ENCODE peak calls at places on chromosome 5, in eight cellular contexts. H is NCI-H1105 treated with DMSO at 0.1 percent for 48 hours, F is neuronal stem cell, L is activated T-cell treated with anti-CD3 and anti-CD28 coated beads for 1 hour, C is endothelial cell, V is non-pigmented ciliary epithelial cell, W is amniotic epithelial cell, R is ELR. I is an unnamed sample.

GRCh38 chr5:142186821-142187594 is 78.4 kb downstream of the NDFIP1 start:
- DNase-seq in W (peak; percentile 62), R (no peak), F (no peak), H (no peak), V (no peak), L (no peak), C (no peak), I (no peak)

GRCh38 chr5:132020568-132021339 is 9.3 kb upstream of the ACSL6 start:
- DNase-seq in H (no peak), F (no peak), L (no peak), C (no peak), W (no peak), R (peak; percentile 52), V (no peak), I (no peak)

GRCh38 chr5:87300176-87300575 is 32.5 kb downstream of the RASA1 start:
- DNase-seq in W (no peak), L (no peak), F (no peak), V (no peak), H (no peak), R (peak; percentile 47), C (no peak), I (no peak)

GRCh38 chr5:8150791-8151190 is 281.8 kb downstream of the MTRR start:
- DNase-seq in C (no peak), L (no peak), H (no peak), W (no peak), R (no peak), V (no peak), F (no peak), I (no peak)

GRCh38 chr5:98904786-98905185 is 24.0 kb downstream of the CHD1 start:
- DNase-seq in H (no peak), W (peak; percentile 42), L (no peak), R (peak; percentile 86), F (no peak), C (no peak), V (no peak), I (no peak)

GRCh38 chr5:166382031-166382430 is 1909.4 kb upstream of the WWC1 start:
- DNase-seq in L (no peak), C (no peak), F (no peak), H (no peak), V (no peak), W (no peak), R (no peak), I (peak; percentile 34)

GRCh38 chr5:72390836-72391235 is 70.7 kb downstream of the PTCD2 start:
- DNase-seq in V (no peak), C (no peak), L (no peak), R (no peak), W (no peak), H (no peak), F (no peak), I (no peak)

GRCh38 chr5:137867664-137868063 is at the start of gene MYOT:
- DNase-seq in F (no peak), L (no peak), H (no peak), V (no peak), W (no peak), R (no peak), C (no peak), I (no peak)

GRCh38 chr5:109823597-109823996 is 133.9 kb downstream of the MAN2A1 start:
- DNase-seq in L (no peak), F (no peak), C (no peak), R (peak; percentile 92), H (no peak), V (peak; percentile 69), W (peak; percentile 74), I (no peak)

GRCh38 chr5:68015381-68015780 is 200.2 kb upstream of the PIK3R1 start:
- DNase-seq in H (no peak), C (no peak), F (no peak), W (no peak), L (no peak), V (no peak), R (no peak), I (no peak)

GRCh38 chr5:113221294-113222176 is 213.3 kb downstream of the TSSK1B start:
- DNase-seq in V (no peak), W (peak; percentile 37), F (no peak), L (no peak), R (no peak), H (no peak), C (no peak), I (no peak)

GRCh38 chr5:73280821-73281746 is 108.1 kb downstream of the TMEM174 start:
- DNase-seq in W (peak; percentile 80), H (peak; percentile 86), F (no peak), V (no peak), R (peak; percentile 56), C (no peak), L (no peak), I (no peak)

GRCh38 chr5:142364251-142365145 is 39.7 kb upstream of the SPRY4 start:
- DNase-seq in R (no peak), V (no peak), H (peak; percentile 72), L (no peak), C (no peak), F (no peak), W (no peak), I (no peak)

GRCh38 chr5:121890297-121890858 is 38.7 kb downstream of the FTMT start:
- DNase-seq in W (no peak), L (no peak), V (no peak), H (no peak), C (no peak), F (no peak), R (no peak), I (no peak)

GRCh38 chr5:51860532-51861018 is 477.3 kb downstream of the ISL1 start:
- DNase-seq in V (no peak), R (peak; percentile 20), F (no peak), L (no peak), H (no peak), C (no peak), W (no peak), I (peak; percentile 7)

GRCh38 chr5:134436523-134437339 is 25.1 kb upstream of the CDKN2AIPNL start:
- DNase-seq in R (peak; percentile 93), W (peak; percentile 80), L (peak; percentile 11), H (peak; percentile 38), C (peak; percentile 10), F (no peak), V (peak; percentile 71), I (peak; percentile 54)

GRCh38 chr5:76622973-76623596 is at the start of gene F2RL2:
- DNase-seq in V (peak; percentile 80), L (no peak), C (peak; percentile 61), F (peak; percentile 33), W (peak; percentile 62), H (no peak), R (peak; percentile 93), I (peak; percentile 21)

GRCh38 chr5:175895701-175896102 is 24.3 kb downstream of the CPLX2 start:
- DNase-seq in R (no peak), L (peak; percentile 15), W (no peak), C (no peak), F (no peak), V (no peak), H (no peak), I (no peak)

GRCh38 chr5:151055336-151055735 is 25.5 kb downstream of the TNIP1 start:
- DNase-seq in W (no peak), H (no peak), F (no peak), C (no peak), V (no peak), L (no peak), R (no peak), I (no peak)

GRCh38 chr5:111734013-111734412 is 23.0 kb downstream of the NREP start:
- DNase-seq in H (no peak), V (no peak), R (peak; percentile 77), L (no peak), C (no peak), W (peak; percentile 92), F (no peak), I (no peak)

GRCh38 chr5:54900906-54901725 is 84.3 kb downstream of the ESM1 start:
- DNase-seq in R (peak; percentile 77), H (no peak), V (peak; percentile 78), W (peak; percentile 94), C (no peak), F (no peak), L (no peak), I (no peak)

GRCh38 chr5:144328980-144329379 is 158.3 kb downstream of the KCTD16 start:
- DNase-seq in H (no peak), V (no peak), R (no peak), L (no peak), W (no peak), C (no peak), F (no peak), I (no peak)

GRCh38 chr5:38738898-38739743 is 106.7 kb upstream of the OSMR start:
- DNase-seq in W (no peak), L (no peak), H (no peak), V (no peak), R (peak; percentile 65), C (no peak), F (no peak), I (no peak)

GRCh38 chr5:994821-995220 is 13.8 kb upstream of the NKD2 start:
- DNase-seq in H (no peak), C (no peak), F (no peak), R (no peak), L (no peak), V (no peak), W (no peak), I (no peak)

GRCh38 chr5:59320420-59320819 is 573.1 kb downstream of the PDE4D start:
- DNase-seq in F (no peak), L (no peak), C (no peak), V (no peak), R (no peak), W (no peak), H (no peak), I (no peak)

GRCh38 chr5:133754575-133755169 is 142.3 kb upstream of the FSTL4 start:
- DNase-seq in C (peak; percentile 60), H (no peak), V (no peak), R (peak; percentile 32), L (no peak), F (peak; percentile 14), W (peak; percentile 10), I (peak; percentile 37)

GRCh38 chr5:62167651-62168050 is 138.4 kb upstream of the KIF2A start:
- DNase-seq in W (no peak), C (no peak), V (no peak), H (peak; percentile 49), R (no peak), F (no peak), L (no peak), I (no peak)

GRCh38 chr5:132378580-132378979 is 9.1 kb downstream of the SLC22A5 start:
- DNase-seq in R (peak; percentile 30), L (no peak), V (no peak), H (no peak), W (no peak), C (no peak), F (no peak), I (no peak)

GRCh38 chr5:23352437-23352836 is 155.0 kb upstream of the PRDM9 start:
- DNase-seq in R (no peak), V (no peak), H (peak; percentile 32), C (peak; percentile 17), W (no peak), F (no peak), L (no peak), I (peak; percentile 7)

GRCh38 chr5:133932441-133933168 is 35.8 kb downstream of the C5orf15 start:
- DNase-seq in R (no peak), L (no peak), C (no peak), H (no peak), W (no peak), V (no peak), F (no peak), I (no peak)

GRCh38 chr5:89936576-89936975 is 473.0 kb downstream of the CETN3 start:
- DNase-seq in L (no peak), W (peak; percentile 39), V (no peak), C (no peak), F (no peak), H (no peak), R (no peak), I (no peak)

GRCh38 chr5:105821800-105822199 is 1848.9 kb downstream of the EFNA5 start:
- DNase-seq in F (no peak), V (no peak), C (no peak), L (no peak), H (no peak), W (no peak), R (no peak), I (no peak)

GRCh38 chr5:102758576-102758975 is 3.5 kb downstream of the PAM start:
- DNase-seq in C (no peak), H (no peak), V (no peak), W (peak; percentile 20), F (no peak), R (peak; percentile 37), L (no peak), I (no peak)

GRCh38 chr5:20694121-20694520 is 706.1 kb upstream of the CDH18 start:
- DNase-seq in C (no peak), H (no peak), L (no peak), W (peak; percentile 9), F (no peak), R (no peak), V (no peak), I (no peak)

I was measured in HuH-7.